ENCODE peak calls at places on chromosomes 3 and 15, in four cellular contexts. O, J, B and V are unnamed samples.

GRCh38 chr15:40737048-40737447 is 18.0 kb downstream of the RMDN3 start:
- DNase-seq in O (no peak), J (no peak), B (no peak), V (no peak)

GRCh38 chr15:34318277-34319079 is 19.1 kb downstream of the SLC12A6 start:
- DNase-seq in O (no peak), J (peak; percentile 55), B (no peak), V (peak; percentile 9)

GRCh38 chr3:52939600-52939999 is 42.3 kb upstream of the STIMATE start:
- DNase-seq in O (no peak), J (no peak), B (no peak), V (no peak)

GRCh38 chr15:101440846-101441590 is 48.5 kb downstream of the PCSK6 start:
- DNase-seq in O (no peak), J (no peak), B (no peak), V (no peak)

GRCh38 chr3:56123487-56123886 is 344.8 kb downstream of the ERC2 start:
- DNase-seq in O (no peak), J (no peak), B (no peak), V (no peak)

GRCh38 chr15:83475551-83475950 is 28.4 kb downstream of the SH3GL3 start:
- DNase-seq in O (no peak), J (no peak), B (no peak), V (peak; percentile 20)

GRCh38 chr3:21392521-21392920 is 358.5 kb downstream of the ZNF385D start:
- DNase-seq in O (no peak), J (no peak), B (no peak), V (no peak)

GRCh38 chr15:95017950-95018349 is 786.6 kb downstream of the MCTP2 start:
- DNase-seq in O (no peak), J (peak; percentile 39), B (no peak), V (peak; percentile 30)

GRCh38 chr15:89330119-89330518 is 4.5 kb downstream of the POLG start:
- DNase-seq in O (no peak), J (peak; percentile 75), B (no peak), V (no peak)

GRCh38 chr15:63501256-63502089 is 2.9 kb upstream of the USP3 start:
- DNase-seq in O (no peak), J (peak; percentile 85), B (no peak), V (peak; percentile 83)

GRCh38 chr3:193783166-193783896 is 190.3 kb downstream of the OPA1 start:
- DNase-seq in O (no peak), J (no peak), B (no peak), V (peak; percentile 62)

GRCh38 chr3:121667333-121667732 is 6.6 kb upstream of the HCLS1 start:
- DNase-seq in O (no peak), J (no peak), B (no peak), V (no peak)

GRCh38 chr15:66702770-66703539 is 919 bp downstream of the SMAD6 start:
- DNase-seq in O (no peak), J (peak; percentile 64), B (peak; percentile 23), V (peak; percentile 17)

GRCh38 chr15:45146405-45146804 is 16.6 kb downstream of the DUOX1 start:
- DNase-seq in O (no peak), J (no peak), B (no peak), V (no peak)

GRCh38 chr3:193688845-193689714 is 96.1 kb downstream of the OPA1 start:
- DNase-seq in O (no peak), J (no peak), B (no peak), V (no peak)

GRCh38 chr3:184005981-184006507 is 11.6 kb downstream of the ABCC5 start:
- DNase-seq in O (no peak), J (peak; percentile 88), B (no peak), V (peak; percentile 41)

GRCh38 chr3:120875989-120876388 is 32.0 kb upstream of the STXBP5L start:
- DNase-seq in O (no peak), J (no peak), B (no peak), V (no peak)

GRCh38 chr15:99976811-99977271 is 243.6 kb upstream of the LYSMD4 start:
- DNase-seq in O (no peak), J (no peak), B (no peak), V (peak; percentile 72)

GRCh38 chr15:63299981-63300575 is 22.7 kb downstream of the APH1B start:
- DNase-seq in O (no peak), J (no peak), B (no peak), V (no peak)